ENCODE peak calls at places on chromosomes 3 and 15, in seven cellular contexts. W is dorsolateral prefrontal cortex, U is PC-3, K is neural crest cell, A is body of pancreas, B is adrenal gland, M is epithelial cell of esophagus. V is an unnamed sample.

GRCh38 chr3:151034303-151034702 is 51.2 kb upstream of the MED12L start:
- DNase-seq in W (no peak), U (no peak), K (no peak), A (no peak), B (no peak), M (no peak), V (no peak)

GRCh38 chr3:171959532-171960044 is 79.8 kb upstream of the FNDC3B start:
- DNase-seq in W (no peak), U (no peak), K (no peak), A (no peak), B (no peak), M (no peak), V (no peak)

GRCh38 chr3:130707914-130708601 is 38.6 kb downstream of the PIK3R4 start:
- DNase-seq in W (no peak), U (no peak), K (no peak), A (no peak), B (no peak), M (no peak), V (no peak)

GRCh38 chr15:55475842-55476241 is 32.2 kb downstream of the DNAAF4 start:
- DNase-seq in W (no peak), U (no peak), K (no peak), A (no peak), B (no peak), M (no peak), V (no peak)

GRCh38 chr3:194638991-194639605 is 5.9 kb upstream of the TMEM44 start:
- DNase-seq in W (no peak), U (no peak), K (no peak), A (no peak), B (peak), M (no peak), V (no peak)

GRCh38 chr3:197539651-197540051 is 16.1 kb downstream of the BDH1 start:
- DNase-seq in W (no peak), U (peak), K (no peak), A (no peak), B (no peak), M (peak), V (peak)

GRCh38 chr3:69085543-69086132 is 901 bp downstream of the ARL6IP5 start:
- DNase-seq in W (peak), U (no peak), K (no peak), A (peak), B (peak), M (peak), V (peak)

GRCh38 chr3:108100906-108101305 is 10.1 kb upstream of the CD47 start:
- DNase-seq in W (no peak), U (no peak), K (no peak), A (no peak), B (no peak), M (no peak), V (peak)

GRCh38 chr3:24688446-24689148 is 193.9 kb upstream of the THRB start:
- DNase-seq in W (no peak), U (peak), K (no peak), A (no peak), B (no peak), M (peak), V (no peak)

GRCh38 chr3:29283297-29283681 is 2.4 kb downstream of the RBMS3 start:
- DNase-seq in W (no peak), U (no peak), K (no peak), A (no peak), B (no peak), M (peak), V (no peak)

GRCh38 chr3:193971268-193971751 is 164.6 kb upstream of the HES1 start:
- DNase-seq in W (no peak), U (peak), K (no peak), A (no peak), B (no peak), M (peak), V (peak)

GRCh38 chr3:32354362-32354778 is 37.3 kb upstream of the CMTM7 start:
- DNase-seq in W (no peak), U (peak), K (no peak), A (no peak), B (no peak), M (peak), V (peak)

GRCh38 chr3:113141543-113141942 is 69.8 kb upstream of the BOC start:
- DNase-seq in W (no peak), U (no peak), K (no peak), A (no peak), B (no peak), M (no peak), V (no peak)

GRCh38 chr3:76505202-76505875 is 534.6 kb upstream of the ROBO2 start:
- DNase-seq in W (no peak), U (no peak), K (no peak), A (no peak), B (no peak), M (no peak), V (no peak)

GRCh38 chr3:51099794-51100542 is 285.1 kb upstream of the MANF start:
- DNase-seq in W (no peak), U (peak), K (peak), A (peak), B (peak), M (peak), V (peak)

GRCh38 chr3:50442940-50443579 is 60.4 kb downstream of the CACNA2D2 start:
- DNase-seq in W (peak), U (no peak), K (no peak), A (peak), B (no peak), M (no peak), V (no peak)

GRCh38 chr3:61634678-61635077 is 73.3 kb downstream of the PTPRG start:
- DNase-seq in W (no peak), U (no peak), K (no peak), A (no peak), B (no peak), M (no peak), V (no peak)

GRCh38 chr3:172397716-172398405 is 50.4 kb downstream of the GHSR start:
- DNase-seq in W (no peak), U (peak), K (no peak), A (no peak), B (no peak), M (peak), V (no peak)

GRCh38 chr3:46334911-46335478 is 18.9 kb upstream of the CCR2 start:
- DNase-seq in W (no peak), U (peak), K (no peak), A (no peak), B (no peak), M (peak), V (no peak)

GRCh38 chr15:62758126-62758951 is 284.2 kb upstream of the TPM1 start:
- DNase-seq in W (no peak), U (peak), K (no peak), A (peak), B (peak), M (peak), V (no peak)

GRCh38 chr3:113136071-113136470 is 75.3 kb upstream of the BOC start:
- DNase-seq in W (no peak), U (peak), K (no peak), A (no peak), B (no peak), M (peak), V (no peak)

GRCh38 chr15:54307252-54307902 is 329.1 kb downstream of the UNC13C start:
- DNase-seq in W (no peak), U (no peak), K (no peak), A (no peak), B (no peak), M (no peak), V (no peak)

GRCh38 chr3:43659250-43659880 is 31.4 kb upstream of the ABHD5 start:
- DNase-seq in W (no peak), U (peak), K (no peak), A (no peak), B (no peak), M (no peak), V (no peak)

GRCh38 chr3:111967071-111967470 is 11.8 kb upstream of the ABHD10 start:
- DNase-seq in W (no peak), U (no peak), K (no peak), A (no peak), B (no peak), M (no peak), V (no peak)

GRCh38 chr3:195895078-195895899 is 13.1 kb downstream of the TNK2 start:
- DNase-seq in W (no peak), U (peak), K (peak), A (peak), B (no peak), M (peak), V (peak)
- TF ChIP-seq CTCF in W (no peak), U (no peak), K (no peak), A (no peak), B (no peak), M (no peak), V (peak)

GRCh38 chr3:147890114-147890513 is 480.9 kb downstream of the ZIC1 start:
- DNase-seq in W (no peak), U (no peak), K (no peak), A (no peak), B (no peak), M (no peak), V (no peak)

GRCh38 chr3:147887797-147888196 is 478.6 kb downstream of the ZIC1 start:
- DNase-seq in W (no peak), U (no peak), K (no peak), A (no peak), B (no peak), M (no peak), V (no peak)

GRCh38 chr3:147881933-147882332 is 472.8 kb downstream of the ZIC1 start:
- DNase-seq in W (no peak), U (no peak), K (no peak), A (no peak), B (no peak), M (peak), V (no peak)

DNA sequence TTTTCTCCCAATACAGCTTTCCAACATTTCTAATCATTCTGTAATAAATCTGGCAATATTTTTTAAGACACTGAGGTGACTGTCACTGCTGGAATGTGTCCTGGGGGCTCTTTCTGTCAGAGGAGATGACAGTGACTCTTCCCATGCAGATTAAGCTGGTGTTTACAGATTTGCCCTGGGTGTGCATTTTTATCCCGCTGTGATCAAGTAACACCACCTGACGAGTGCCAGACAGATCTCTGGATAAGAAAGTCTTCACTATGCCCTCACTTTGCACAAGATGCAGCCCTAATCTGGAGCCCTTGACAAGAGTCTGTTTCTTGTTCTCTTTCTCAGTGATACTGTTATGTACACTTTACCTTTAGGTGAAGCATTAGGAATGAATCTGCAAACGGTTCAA is 477.7 kb downstream of the ZIC1 start:
- DNase-seq in W (no peak), U (no peak), K (no peak), A (no peak), B (no peak), M (no peak), V (no peak)
- TF ChIP-seq CTCF in W (no peak), U (no peak), K (no peak), A (no peak), B (no peak), M (no peak), V (no peak)

GRCh38 chr3:135238866-135239434 is 443.9 kb downstream of the EPHB1 start:
- DNase-seq in W (no peak), U (no peak), K (no peak), A (no peak), B (no peak), M (no peak), V (no peak)

GRCh38 chr3:135242285-135242684 is 447.2 kb downstream of the EPHB1 start:
- DNase-seq in W (no peak), U (no peak), K (no peak), A (no peak), B (no peak), M (no peak), V (no peak)

GRCh38 chr3:135238201-135238600 is 443.1 kb downstream of the EPHB1 start:
- DNase-seq in W (no peak), U (no peak), K (no peak), A (no peak), B (no peak), M (no peak), V (no peak)

GRCh38 chr3:135239485-135239884 is 444.4 kb downstream of the EPHB1 start:
- DNase-seq in W (no peak), U (no peak), K (no peak), A (no peak), B (no peak), M (no peak), V (no peak)

GRCh38 chr3:135240426-135240825 is 445.4 kb downstream of the EPHB1 start:
- DNase-seq in W (no peak), U (no peak), K (no peak), A (no peak), B (no peak), M (no peak), V (no peak)
- TF ChIP-seq CTCF in W (peak), U (no peak), K (no peak), A (no peak), B (no peak), M (no peak), V (no peak)

GRCh38 chr15:74311734-74312444 is 55.6 kb downstream of the CYP11A1 start:
- DNase-seq in W (no peak), U (peak), K (peak), A (no peak), B (no peak), M (peak), V (peak)
- TF ChIP-seq CTCF in W (no peak), U (peak), K (peak), A (peak), B (peak), M (peak), V (peak)

GRCh38 chr3:192188218-192188835 is 539.0 kb downstream of the FGF12 start:
- DNase-seq in W (no peak), U (peak), K (peak), A (peak), B (peak), M (peak), V (peak)
- TF ChIP-seq CTCF in W (peak), U (peak), K (peak), A (peak), B (peak), M (peak), V (peak)

GRCh38 chr15:52466134-52466701 is 62.5 kb downstream of the MYO5A start:
- DNase-seq in W (no peak), U (no peak), K (no peak), A (no peak), B (peak), M (no peak), V (no peak)
- TF ChIP-seq CTCF in W (no peak), U (no peak), K (no peak), A (no peak), B (no peak), M (no peak), V (no peak)

DNA sequence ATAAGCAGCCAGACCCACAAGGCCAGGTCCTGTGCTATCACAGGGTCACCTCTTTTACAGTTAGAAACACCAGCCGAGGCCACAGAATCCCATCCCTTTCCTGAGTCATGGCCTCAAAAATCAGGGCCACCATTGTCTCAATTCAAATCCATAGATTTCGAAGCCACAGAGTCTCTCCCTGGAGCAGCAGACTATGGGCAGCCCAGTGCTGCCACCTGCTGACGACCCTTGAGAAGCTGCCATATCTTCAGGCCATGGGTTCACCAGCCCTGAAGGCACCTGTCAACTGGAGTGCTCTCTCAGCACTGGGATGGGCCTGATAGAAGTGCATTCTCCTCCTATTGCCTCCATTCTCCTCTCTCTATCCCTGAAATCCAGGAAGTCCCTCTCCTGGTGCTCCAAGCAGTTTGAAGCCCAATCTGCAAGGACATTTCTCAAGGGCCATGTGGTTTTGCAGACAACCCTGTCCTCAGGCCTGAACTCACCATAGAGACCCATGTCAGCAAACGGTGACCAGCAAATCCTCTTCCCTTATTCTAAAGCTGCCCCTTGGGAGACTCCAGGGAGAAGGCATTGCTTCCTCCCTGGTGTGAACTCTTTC is 39.6 kb downstream of the TGM4 start:
- DNase-seq in W (peak), U (peak), K (peak), A (peak), B (peak), M (peak), V (peak)
- TF ChIP-seq CTCF in W (peak), U (peak), K (peak), A (peak), B (peak), M (peak), V (peak)

GRCh38 chr3:81871358-81872152 is 110.1 kb upstream of the GBE1 start:
- DNase-seq in W (no peak), U (peak), K (no peak), A (no peak), B (no peak), M (no peak), V (no peak)
- TF ChIP-seq CTCF in W (no peak), U (peak), K (peak), A (no peak), B (peak), M (no peak), V (no peak)

DNA sequence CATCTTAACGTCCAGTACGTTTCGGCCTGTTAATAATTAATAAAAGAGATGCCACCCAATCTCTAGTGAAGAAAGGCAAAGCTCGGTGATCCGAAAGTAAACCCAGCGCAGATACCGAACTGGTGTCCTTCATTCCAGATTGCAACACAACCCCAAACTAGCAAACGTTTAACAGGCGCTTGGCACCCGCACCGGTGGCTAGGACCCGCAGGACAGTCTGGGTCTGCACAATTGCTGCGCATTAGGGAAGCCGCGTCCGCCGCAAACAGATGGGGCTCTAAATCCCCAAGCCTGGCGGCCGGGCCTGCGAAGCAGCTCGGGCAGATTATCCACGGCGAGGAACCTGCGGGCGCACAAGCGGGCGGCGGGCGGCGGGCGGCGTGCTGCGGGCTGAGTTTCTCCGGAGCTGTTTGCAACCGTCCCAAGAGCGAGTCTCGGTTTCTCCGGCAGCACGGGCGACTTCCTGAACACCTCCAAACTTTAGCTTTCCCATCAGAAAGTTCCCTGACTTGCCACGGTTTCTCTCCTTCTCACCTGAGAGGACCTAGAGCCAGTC is 112.1 kb upstream of the ICE2 start:
- DNase-seq in W (peak), U (no peak), K (peak), A (peak), B (peak), M (peak), V (peak)
- TF ChIP-seq CTCF in W (no peak), U (no peak), K (peak), A (peak), B (no peak), M (no peak), V (no peak)

GRCh38 chr3:57826952-57827723 is 71.0 kb downstream of the SLMAP start:
- DNase-seq in W (no peak), U (peak), K (no peak), A (no peak), B (no peak), M (peak), V (no peak)

GRCh38 chr3:57822686-57823085 is 66.6 kb downstream of the SLMAP start:
- DNase-seq in W (no peak), U (no peak), K (no peak), A (no peak), B (no peak), M (no peak), V (no peak)

GRCh38 chr3:57827757-57828156 is 71.6 kb downstream of the SLMAP start:
- DNase-seq in W (no peak), U (no peak), K (no peak), A (no peak), B (no peak), M (no peak), V (no peak)

GRCh38 chr3:57825116-57825515 is 69.0 kb downstream of the SLMAP start:
- DNase-seq in W (no peak), U (no peak), K (no peak), A (no peak), B (no peak), M (no peak), V (no peak)

DNA sequence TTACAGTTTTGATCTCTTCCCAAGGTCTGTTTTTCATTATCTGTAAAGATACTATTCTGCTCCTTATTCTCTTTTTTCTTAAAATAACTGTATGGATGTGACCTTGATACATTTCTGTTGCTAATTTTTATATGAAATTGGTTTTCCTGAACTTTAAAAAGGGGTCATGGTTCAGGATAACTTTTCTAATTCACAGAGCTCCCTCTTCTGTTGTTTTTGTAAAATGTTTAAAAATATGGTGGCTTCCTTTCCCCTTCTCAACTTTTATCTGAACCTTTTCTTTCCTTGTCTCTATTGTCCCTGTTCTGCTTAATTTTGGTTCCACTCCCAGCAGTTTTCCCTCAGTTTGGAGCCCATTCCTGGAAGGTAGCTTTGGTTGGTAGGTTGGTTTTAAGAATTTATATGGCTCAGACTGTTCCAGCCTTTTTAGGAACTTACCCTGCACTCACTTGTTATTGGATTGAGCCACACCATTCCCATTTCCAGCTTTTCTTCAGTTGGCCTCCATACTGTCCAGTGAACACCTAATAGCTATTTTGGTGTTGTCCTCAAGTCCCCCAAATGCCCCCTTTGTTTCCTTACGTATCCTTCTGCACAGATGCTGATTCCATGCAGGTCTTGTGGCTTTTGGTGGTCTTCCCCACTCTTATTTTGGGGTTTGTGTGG is 70.3 kb downstream of the SLMAP start:
- DNase-seq in W (no peak), U (peak), K (no peak), A (no peak), B (no peak), M (no peak), V (no peak)
- TF ChIP-seq CTCF in W (no peak), U (peak), K (no peak), A (no peak), B (peak), M (no peak), V (no peak)